ENCODE peak calls at places on chromosome 9, in four cellular contexts. X is stomach; P is naive thymus-derived CD4-positive, alpha-beta T cell; C is heart left ventricle. H is an unnamed sample.

GRCh38 chr9:73916016-73916673 is 581.0 kb upstream of the RORB start:
- DNase-seq in X (no peak), P (no peak), C (no peak), H (no peak)

GRCh38 chr9:28598396-28598795 is 1025.1 kb upstream of the C9orf72 start:
- DNase-seq in X (no peak), P (no peak), C (no peak), H (no peak)

GRCh38 chr9:93681316-93682154 is 105.2 kb downstream of the PHF2 start:
- DNase-seq in X (peak; percentile 26), P (no peak), C (no peak), H (no peak)

GRCh38 chr9:95429948-95430620 is 86.7 kb downstream of the PTCH1 start:
- DNase-seq in X (no peak), P (no peak), C (no peak), H (no peak)

GRCh38 chr9:109143881-109144562 is 23.0 kb downstream of the FRRS1L start:
- DNase-seq in X (no peak), P (no peak), C (no peak), H (no peak)

GRCh38 chr9:127201731-127202130 is 62.8 kb upstream of the GARNL3 start:
- DNase-seq in X (no peak), P (no peak), C (no peak), H (no peak)

GRCh38 chr9:81682797-81683196 is 6.5 kb downstream of the TLE1 start:
- DNase-seq in X (peak; percentile 81), P (peak; percentile 17), C (no peak), H (no peak)

GRCh38 chr9:88808019-88808656 is 183.1 kb upstream of the S1PR3 start:
- DNase-seq in X (no peak), P (no peak), C (no peak), H (no peak)

GRCh38 chr9:31807574-31808256 is 576.7 kb upstream of the ACO1 start:
- DNase-seq in X (no peak), P (no peak), C (no peak), H (no peak)

GRCh38 chr9:114121445-114122151 is 22.5 kb upstream of the KIF12 start:
- DNase-seq in X (no peak), P (no peak), C (no peak), H (no peak)

GRCh38 chr9:99167694-99168093 is 54.0 kb downstream of the ALG2 start:
- DNase-seq in X (no peak), P (no peak), C (no peak), H (no peak)

GRCh38 chr9:113707953-113708695 is 168.0 kb upstream of the ZNF618 start:
- DNase-seq in X (peak; percentile 38), P (no peak), C (no peak), H (no peak)

GRCh38 chr9:128103589-128103962 is 24.0 kb downstream of the PTGES2 start:
- DNase-seq in X (no peak), P (peak; percentile 51), C (peak; percentile 11), H (no peak)

GRCh38 chr9:35232867-35233544 is 71.2 kb downstream of the UNC13B start:
- DNase-seq in X (no peak), P (no peak), C (no peak), H (no peak)

GRCh38 chr9:132381966-132382541 is 24.6 kb downstream of the TTF1 start:
- DNase-seq in X (no peak), P (no peak), C (no peak), H (no peak)

GRCh38 chr9:132670359-132670815 is at the start of gene GTF3C4:
- DNase-seq in X (peak; percentile 89), P (no peak), C (peak; percentile 85), H (peak; percentile 86)

GRCh38 chr9:117496307-117496706 is 81.5 kb upstream of the ASTN2 start:
- DNase-seq in X (no peak), P (no peak), C (no peak), H (no peak)

GRCh38 chr9:35908484-35909125 is 685 bp upstream of the SPAAR start:
- DNase-seq in X (no peak), P (no peak), C (peak; percentile 66), H (no peak)

GRCh38 chr9:26413625-26414024 is 479.0 kb downstream of the CAAP1 start:
- DNase-seq in X (no peak), P (no peak), C (no peak), H (no peak)

GRCh38 chr9:134656334-134657034 is 14.9 kb downstream of the COL5A1 start:
- DNase-seq in X (no peak), P (no peak), C (no peak), H (no peak)

GRCh38 chr9:133505901-133506652 is 18.7 kb downstream of the MYMK start:
- DNase-seq in X (no peak), P (no peak), C (peak; percentile 88), H (peak; percentile 26)

GRCh38 chr9:92004045-92004392 is 54.0 kb upstream of the ROR2 start:
- DNase-seq in X (no peak), P (no peak), C (no peak), H (no peak)

GRCh38 chr9:108103294-108103693 is 613.7 kb upstream of the KLF4 start:
- DNase-seq in X (no peak), P (no peak), C (no peak), H (no peak)

GRCh38 chr9:127311239-127311741 is 46.7 kb downstream of the GARNL3 start:
- DNase-seq in X (peak; percentile 65), P (peak; percentile 42), C (peak; percentile 45), H (peak; percentile 69)

GRCh38 chr9:76114144-76114543 is 223.7 kb downstream of the PCSK5 start:
- DNase-seq in X (no peak), P (no peak), C (no peak), H (no peak)

GRCh38 chr9:99445377-99445891 is 223.4 kb downstream of the SEC61B start:
- DNase-seq in X (no peak), P (no peak), C (peak; percentile 91), H (peak; percentile 6)

GRCh38 chr9:114035221-114035844 is 42.8 kb downstream of the AMBP start:
- DNase-seq in X (no peak), P (no peak), C (no peak), H (peak; percentile 68)

GRCh38 chr9:133056533-133056932 is 5.2 kb upstream of the CEL start:
- DNase-seq in X (no peak), P (peak; percentile 5), C (no peak), H (no peak)

GRCh38 chr9:16701347-16701746 is 169.1 kb downstream of the BNC2 start:
- DNase-seq in X (no peak), P (no peak), C (no peak), H (no peak)

GRCh38 chr9:26755476-26755875 is 137.1 kb downstream of the CAAP1 start:
- DNase-seq in X (no peak), P (no peak), C (no peak), H (no peak)

GRCh38 chr9:96858018-96858573 is 3.8 kb upstream of the ZNF782 start:
- DNase-seq in X (no peak), P (no peak), C (no peak), H (peak; percentile 18)

GRCh38 chr9:133969681-133970580 is 22.2 kb downstream of the VAV2 start:
- DNase-seq in X (no peak), P (no peak), C (peak; percentile 12), H (no peak)

GRCh38 chr9:127307802-127308201 is 43.2 kb downstream of the GARNL3 start:
- DNase-seq in X (peak; percentile 34), P (no peak), C (peak; percentile 47), H (peak; percentile 52)

DNA sequence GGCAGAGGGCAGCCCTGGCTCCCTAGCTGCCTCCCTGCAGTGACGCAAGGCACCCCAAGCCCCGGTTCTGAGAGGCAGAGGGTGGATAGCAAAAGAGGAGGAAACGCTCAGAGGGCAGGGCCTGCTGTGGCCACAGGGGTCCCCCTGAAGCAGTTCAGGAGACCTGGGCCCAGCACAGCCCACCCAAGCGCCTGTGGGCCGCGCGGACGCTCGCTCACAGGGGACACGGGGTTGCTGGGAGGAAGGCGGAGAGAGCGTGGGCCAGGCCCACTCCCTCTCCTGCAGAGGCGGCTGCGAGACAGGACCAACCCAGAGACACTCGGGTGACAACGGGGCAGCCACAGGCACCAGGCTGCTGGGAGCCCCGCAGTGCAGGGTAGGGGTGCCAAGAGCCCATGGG is 7.9 kb upstream of the TMEM210 start:
- DNase-seq in X (no peak), P (no peak), C (no peak), H (no peak)
- H3K36me3 ChIP-seq in X (peaks cover 66% of the 10 kb centered on the region), P (peaks cover 73% of the 10 kb centered on the region), C (peaks cover 66% of the 10 kb centered on the region), H (no peaks in the 10 kb centered on the region)

DNA sequence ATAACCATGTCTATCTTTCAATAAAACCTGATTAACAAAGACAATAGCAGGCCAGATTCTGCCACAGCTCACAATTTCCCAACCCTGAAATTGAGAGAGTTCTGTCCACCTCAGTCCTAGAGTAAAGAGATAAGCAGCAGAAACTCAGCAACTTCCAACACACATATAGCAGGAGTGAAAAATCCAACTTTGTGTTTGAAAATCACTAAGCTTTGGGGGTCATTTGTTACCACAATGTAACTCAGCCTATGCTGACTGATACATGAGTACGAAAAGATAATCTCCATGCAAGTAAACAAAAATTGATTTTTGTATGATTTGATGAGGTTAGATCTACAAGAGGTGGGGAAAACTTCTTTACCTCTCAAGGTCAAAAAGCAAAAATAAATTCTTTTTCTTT is 231.0 kb upstream of the DAPK1 start:
- DNase-seq in X (no peak), P (no peak), C (no peak), H (no peak)
- H3K27ac ChIP-seq in X (peak overlapping the region; percentile 38), P (no peak overlapping the region), C (peak overlapping the region; percentile 39), H (no peak overlapping the region)

DNA sequence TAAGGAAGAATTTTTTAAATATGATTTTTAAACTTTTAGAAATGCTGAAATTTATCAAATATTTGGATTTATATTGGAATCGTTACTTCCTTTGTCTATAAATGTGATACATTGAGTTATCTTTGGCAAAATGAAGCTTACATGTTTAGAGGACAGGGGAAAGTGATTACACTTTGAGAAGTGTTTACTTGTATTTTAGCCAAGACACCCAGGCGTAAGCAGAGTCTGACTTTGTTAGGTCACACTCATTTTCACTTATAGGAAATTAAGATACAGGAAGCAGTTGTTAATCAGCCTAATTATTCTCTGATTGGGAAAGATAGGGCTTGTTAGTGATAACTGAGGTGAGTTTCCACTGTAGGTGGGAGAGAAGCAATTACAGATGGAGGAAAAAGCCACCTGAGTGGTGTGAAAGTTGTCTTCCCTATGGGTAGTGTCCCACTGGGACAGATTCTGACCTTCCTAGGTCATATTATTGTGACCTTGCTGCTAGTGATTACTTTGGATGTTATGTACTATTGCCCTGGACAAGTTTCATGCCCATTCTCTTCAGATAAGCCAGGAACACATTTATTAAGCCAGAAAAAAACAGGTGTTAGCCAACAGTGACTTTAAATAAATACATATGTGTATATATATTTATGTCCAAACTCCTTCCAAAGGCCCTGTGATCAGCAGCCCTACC is 88.7 kb downstream of the UHRF2 start:
- DNase-seq in X (no peak), P (no peak), C (no peak), H (no peak)
- H3K36me3 ChIP-seq in X (peaks cover 40% of the 10 kb centered on the region), P (peaks cover 60% of the 10 kb centered on the region), C (peaks cover 99% of the 10 kb centered on the region), H (peaks cover 57% of the 10 kb centered on the region)

DNA sequence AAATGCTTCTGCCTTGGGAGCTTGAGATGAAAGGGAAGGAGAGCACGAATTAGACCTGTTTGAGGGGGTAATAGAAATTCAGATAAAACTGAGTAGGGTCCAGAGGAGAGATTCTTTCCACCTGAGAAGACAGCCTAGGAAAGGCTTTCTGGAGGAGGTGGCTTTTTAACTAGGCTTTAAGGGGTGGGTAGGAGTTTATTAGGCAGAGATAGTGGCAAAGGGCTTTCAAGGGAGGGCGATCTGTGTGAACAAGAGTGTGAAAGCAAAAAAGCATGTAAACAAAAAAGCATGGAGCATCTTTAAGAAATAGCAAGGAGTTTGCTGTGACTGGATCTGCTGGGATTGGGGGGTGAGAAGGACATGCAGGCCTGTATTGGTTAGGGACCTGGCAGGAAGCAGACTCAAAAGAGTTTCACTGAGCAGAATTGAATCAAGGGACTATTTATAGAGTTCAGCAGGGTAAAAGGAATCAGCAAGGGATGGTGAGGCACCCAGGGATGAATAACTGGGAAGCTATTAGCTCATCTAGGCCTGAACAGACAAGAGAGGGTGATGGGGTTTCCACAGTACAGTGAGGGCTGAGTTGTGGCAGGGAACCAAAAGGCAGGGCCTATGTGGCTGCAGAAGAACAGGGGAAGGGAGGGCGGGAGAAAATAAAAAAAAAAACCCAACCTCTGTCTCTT is 18.8 kb downstream of the SLC1A1 start:
- DNase-seq in X (no peak), P (no peak), C (no peak), H (no peak)
- H3K27ac ChIP-seq in X (no peak overlapping the region), P (no peak overlapping the region), C (no peak overlapping the region), H (no peak overlapping the region)

GRCh38 chr9:120402741-120403542 is 177.0 kb downstream of the CDK5RAP2 start:
- DNase-seq in X (no peak), P (no peak), C (no peak), H (peak; percentile 54)
- H3K36me3 ChIP-seq in X (peaks cover 63% of the 10 kb centered on the region), P (peaks cover 87% of the 10 kb centered on the region), C (peaks cover 96% of the 10 kb centered on the region), H (no peaks in the 10 kb centered on the region)